ENCODE peak calls at places on chromosomes 6 and 20, in five cellular contexts. C is fibroblast of lung; P is activated T-cell treated with anti-CD3 and anti-CD28 coated beads, Interleukin-2, amount 50 U/mL, for 72 hours; Q is naive thymus-derived CD4-positive, alpha-beta T cell; D is effector memory CD8-positive, alpha-beta T cell. X is an unnamed sample.
A peak's percentile ranks its signal among the peaks of the same experiment; 100 is the strongest.

GRCh38 chr20:48787861-48788375 is 39.9 kb downstream of the PREX1 start:
- DNase-seq in P (peak; percentile 39), D (no peak), Q (no peak), C (peak; percentile 77), X (no peak)

GRCh38 chr20:62824476-62825287 is 7.8 kb downstream of the COL9A3 start:
- DNase-seq in Q (peak; percentile 52), C (peak; percentile 52), P (peak; percentile 59), D (no peak), X (peak; percentile 48)

GRCh38 chr6:122081921-122082320 is 317.5 kb upstream of the HSF2 start:
- DNase-seq in D (no peak), P (no peak), Q (no peak), C (no peak), X (no peak)

GRCh38 chr20:12409501-12409900 is 491.8 kb downstream of the BTBD3 start:
- DNase-seq in P (no peak), C (no peak), Q (no peak), D (no peak), X (no peak)

GRCh38 chr20:9015984-9016324 is 52.9 kb upstream of the PLCB4 start:
- DNase-seq in P (no peak), D (no peak), C (peak; percentile 71), Q (no peak), X (no peak)

GRCh38 chr6:96286503-96286902 is 235.1 kb upstream of the UFL1 start:
- DNase-seq in P (no peak), D (no peak), C (no peak), Q (no peak), X (no peak)

GRCh38 chr6:142702501-142703460 is 242.2 kb downstream of the HIVEP2 start:
- DNase-seq in C (no peak), Q (no peak), P (no peak), D (no peak), X (no peak)

GRCh38 chr6:36829919-36830544 is 9.2 kb downstream of the CPNE5 start:
- DNase-seq in P (no peak), C (peak; percentile 65), D (no peak), Q (no peak), X (no peak)

GRCh38 chr20:48621256-48622078 is 206.3 kb downstream of the PREX1 start:
- DNase-seq in Q (no peak), P (no peak), C (peak; percentile 59), D (no peak), X (no peak)

GRCh38 chr6:88761237-88762031 is 202.0 kb downstream of the RNGTT start:
- DNase-seq in P (no peak), Q (no peak), C (no peak), D (no peak), X (peak; percentile 42)